ENCODE peak calls at places on chromosomes 6 and 20, in four cellular contexts. I is NCI-H774, J is AG04450, Q is HepG2. S is an unnamed sample.

GRCh38 chr6:149843051-149843633 is 21.0 kb downstream of the LRP11 start:
- DNase-seq in I (no peak), J (no peak), Q (no peak), S (no peak)

GRCh38 chr6:97187951-97188350 is 95.1 kb downstream of the MMS22L start:
- DNase-seq in I (no peak), J (no peak), Q (no peak), S (peak; percentile 2)

GRCh38 chr20:16472045-16472872 is 101.0 kb downstream of the KIF16B start:
- DNase-seq in I (no peak), J (no peak), Q (peak; percentile 24), S (no peak)

GRCh38 chr6:106192824-106193223 is 106.7 kb downstream of the PRDM1 start:
- DNase-seq in I (no peak), J (no peak), Q (no peak), S (no peak)

GRCh38 chr20:24917797-24918578 is 31.1 kb upstream of the CST7 start:
- DNase-seq in I (peak; percentile 35), J (peak; percentile 33), Q (peak; percentile 53), S (peak; percentile 85)

GRCh38 chr6:145139451-145139850 is 595.9 kb downstream of the EPM2A start:
- DNase-seq in I (peak; percentile 53), J (no peak), Q (no peak), S (peak; percentile 44)

GRCh38 chr6:5054427-5054873 is 30.7 kb upstream of the PPP1R3G start:
- DNase-seq in I (no peak), J (no peak), Q (no peak), S (no peak)

GRCh38 chr6:2884817-2885216 is 18.3 kb downstream of the SERPINB9 start:
- DNase-seq in I (no peak), J (no peak), Q (no peak), S (no peak)

S was measured in HuH-7.